ENCODE peak calls at places on chromosomes 7 and 10, in four cellular contexts. D, S, C and E are unnamed samples.

GRCh38 chr7:157284229-157285014 is 52.4 kb upstream of the DNAJB6 start:
- DNase-seq in D (no peak), S (no peak), C (no peak), E (no peak)

GRCh38 chr10:130341325-130341724 is 205.1 kb downstream of the GLRX3 start:
- DNase-seq in D (no peak), S (no peak), C (no peak), E (no peak)

GRCh38 chr7:118259115-118259514 is 34.6 kb downstream of the ANKRD7 start:
- DNase-seq in D (no peak), S (no peak), C (no peak), E (no peak)

GRCh38 chr7:136958016-136958415 is 89.6 kb downstream of the CHRM2 start:
- DNase-seq in D (no peak), S (peak), C (no peak), E (no peak)

GRCh38 chr10:131924982-131925649 is 24.3 kb downstream of the PPP2R2D start:
- DNase-seq in D (no peak), S (no peak), C (no peak), E (no peak)

GRCh38 chr7:114759347-114760062 is 162.4 kb upstream of the MDFIC start:
- DNase-seq in D (peak), S (no peak), C (no peak), E (no peak)

GRCh38 chr7:44535348-44536064 is 5.6 kb downstream of the NPC1L1 start:
- DNase-seq in D (no peak), S (no peak), C (no peak), E (no peak)

GRCh38 chr7:109821156-109821555 is 1251.5 kb downstream of the DNAJB9 start:
- DNase-seq in D (no peak), S (no peak), C (no peak), E (no peak)

GRCh38 chr7:41491752-41492405 is 211.0 kb downstream of the INHBA start:
- DNase-seq in D (no peak), S (no peak), C (no peak), E (no peak)

GRCh38 chr10:128218161-128218560 is 91.9 kb upstream of the MKI67 start:
- DNase-seq in D (no peak), S (no peak), C (no peak), E (no peak)

GRCh38 chr10:58712982-58713381 is 200.3 kb downstream of the BICC1 start:
- DNase-seq in D (no peak), S (no peak), C (no peak), E (no peak)

GRCh38 chr10:48940958-48941357 is 1.3 kb upstream of the LRRC18 start:
- DNase-seq in D (no peak), S (no peak), C (no peak), E (no peak)

GRCh38 chr7:139739863-139740597 is 37.8 kb downstream of the HIPK2 start:
- DNase-seq in D (no peak), S (no peak), C (no peak), E (no peak)

GRCh38 chr10:95031659-95032058 is 37.6 kb downstream of the CYP2C8 start:
- DNase-seq in D (no peak), S (no peak), C (no peak), E (no peak)

GRCh38 chr10:82277591-82277990 is 402.6 kb downstream of the NRG3 start:
- DNase-seq in D (peak), S (peak), C (no peak), E (no peak)

GRCh38 chr7:54831644-54832095 is 72.7 kb upstream of the SEC61G start:
- DNase-seq in D (no peak), S (peak), C (no peak), E (no peak)

GRCh38 chr7:48426966-48427555 is 255.8 kb downstream of the ABCA13 start:
- DNase-seq in D (peak), S (peak), C (no peak), E (no peak)

GRCh38 chr7:137774793-137775201 is 72.0 kb downstream of the DGKI start:
- DNase-seq in D (peak), S (peak), C (no peak), E (peak)

DNA sequence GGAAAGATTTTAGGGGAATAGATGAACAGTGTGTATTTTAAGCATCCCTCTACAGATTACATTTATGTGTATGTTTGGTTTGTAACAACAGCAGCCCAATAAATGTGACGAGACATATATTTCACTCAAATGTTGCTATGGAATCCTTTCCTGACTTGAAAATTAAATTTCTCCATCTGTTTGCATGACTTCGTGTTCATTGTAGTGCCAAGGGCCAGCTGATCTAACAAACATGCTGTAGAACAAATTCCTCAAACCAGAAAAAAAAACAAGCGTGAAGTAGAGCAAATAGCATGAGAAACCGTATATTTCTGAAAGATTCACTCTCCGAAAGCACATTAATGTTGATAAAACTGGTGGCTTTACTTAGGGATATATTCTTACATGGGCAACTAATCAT is 87.8 kb downstream of the NRCAM start:
- DNase-seq in D (peak), S (no peak), C (no peak), E (no peak)
- TF ChIP-seq CTCF in D (no peak), S (no peak), C (no peak), E (no peak)

DNA sequence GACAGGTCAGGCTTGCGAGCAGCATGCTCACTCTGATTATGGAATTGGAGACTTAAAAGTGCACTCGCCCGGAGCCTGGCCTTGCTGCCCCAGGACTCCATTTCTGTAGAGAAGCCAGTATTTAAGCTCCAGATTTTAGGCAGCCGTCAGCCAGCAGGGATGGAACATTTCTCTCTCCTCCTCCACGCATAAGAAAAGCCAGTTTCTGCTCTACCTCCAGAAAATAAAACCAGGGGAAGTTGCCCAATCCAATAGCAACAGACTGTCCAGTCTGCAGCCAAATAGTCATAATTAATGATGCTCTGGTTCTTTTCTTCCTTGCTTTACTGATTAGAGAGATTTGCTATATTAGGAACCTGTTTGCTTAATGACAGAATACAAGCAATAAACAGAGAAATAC is 203.2 kb downstream of the GFRA1 start:
- DNase-seq in D (no peak), S (no peak), C (no peak), E (no peak)
- H3K4me3 ChIP-seq in D (no peak), S (no peak), C (no peak), E (no peak)

GRCh38 chr7:131355917-131356777 is 28.5 kb downstream of the MKLN1 start:
- DNase-seq in D (no peak), S (no peak), C (no peak), E (no peak)
- TF ChIP-seq CTCF in D (no peak), S (no peak), C (no peak), E (no peak)

DNA sequence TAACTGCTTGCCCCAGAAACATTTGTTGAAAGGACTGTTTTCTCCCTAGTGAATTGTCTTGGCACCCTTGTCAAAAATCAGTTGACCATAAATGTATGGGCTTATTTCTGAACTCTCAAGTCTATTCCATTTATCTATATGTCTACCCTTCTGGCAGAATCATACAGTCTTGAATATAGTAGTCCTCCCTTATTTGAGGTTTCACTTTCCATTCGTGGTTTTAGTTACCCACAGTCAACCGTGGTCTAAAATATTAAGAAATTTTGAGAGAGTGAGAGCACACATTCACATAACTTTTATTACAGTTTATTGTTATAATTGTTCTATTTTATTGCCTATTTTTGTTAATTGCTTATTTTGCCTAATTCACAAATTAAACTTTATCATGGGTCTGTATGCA is 17.4 kb upstream of the CEP41 start:
- DNase-seq in D (no peak), S (no peak), C (no peak), E (peak)
- H3K4me3 ChIP-seq in D (no peak), S (no peak), C (no peak), E (no peak)

GRCh38 chr7:3201306-3201705 is 99.7 kb upstream of the SDK1 start:
- DNase-seq in D (no peak), S (no peak), C (no peak), E (no peak)

GRCh38 chr7:3198316-3198715 is 102.7 kb upstream of the SDK1 start:
- DNase-seq in D (no peak), S (no peak), C (no peak), E (no peak)

GRCh38 chr7:3197567-3198212 is 103.4 kb upstream of the SDK1 start:
- DNase-seq in D (no peak), S (no peak), C (no peak), E (no peak)

GRCh38 chr7:3201937-3202715 is 98.9 kb upstream of the SDK1 start:
- DNase-seq in D (no peak), S (no peak), C (no peak), E (no peak)

GRCh38 chr7:3200504-3200903 is 100.5 kb upstream of the SDK1 start:
- DNase-seq in D (no peak), S (peak), C (no peak), E (peak)
- TF ChIP-seq CTCF in D (no peak), S (peak), C (peak), E (peak)

GRCh38 chr10:119211625-119212441 is 4.5 kb downstream of the GRK5 start:
- DNase-seq in D (no peak), S (no peak), C (no peak), E (peak)
- H3K4me3 ChIP-seq in D (no peak), S (peak), C (no peak), E (no peak)